ENCODE peak calls at places on chromosomes 3 and 15, in five cellular contexts. One of them, this sample, is unnamed.
A peak's percentile ranks its signal among the peaks of the same experiment; 100 is the strongest.

GRCh38 chr3:21902956-21903355 is 151.9 kb upstream of the ZNF385D start:
- DNase-seq in endothelial cell: no peak
- DNase-seq in HL-60: no peak
- DNase-seq in omental fat pad: no peak
- DNase-seq in AG10803: no peak
- DNase-seq in this sample: no peak

GRCh38 chr3:45035441-45036301 is 9.6 kb downstream of the CLEC3B start:
- DNase-seq in endothelial cell: peak; percentile 26
- DNase-seq in HL-60: no peak
- DNase-seq in omental fat pad: no peak
- DNase-seq in AG10803: no peak
- DNase-seq in this sample: peak; percentile 38

GRCh38 chr3:129908417-129908816 is 14.9 kb upstream of the TMCC1 start:
- DNase-seq in endothelial cell: no peak
- DNase-seq in HL-60: no peak
- DNase-seq in omental fat pad: no peak
- DNase-seq in AG10803: no peak
- DNase-seq in this sample: no peak

GRCh38 chr3:52819936-52820335 is 10.5 kb downstream of the ITIH4 start:
- DNase-seq in endothelial cell: no peak
- DNase-seq in HL-60: no peak
- DNase-seq in omental fat pad: no peak
- DNase-seq in AG10803: no peak
- DNase-seq in this sample: no peak

GRCh38 chr3:100600181-100601042 is 9.0 kb upstream of the ADGRG7 start:
- DNase-seq in endothelial cell: no peak
- DNase-seq in HL-60: peak; percentile 42
- DNase-seq in omental fat pad: no peak
- DNase-seq in AG10803: no peak
- DNase-seq in this sample: no peak

GRCh38 chr3:25429441-25429907 is 1.4 kb downstream of the RARB start:
- DNase-seq in endothelial cell: no peak
- DNase-seq in HL-60: no peak
- DNase-seq in omental fat pad: no peak
- DNase-seq in AG10803: no peak
- DNase-seq in this sample: peak; percentile 16

GRCh38 chr15:78322243-78322642 is 17.9 kb upstream of the CRABP1 start:
- DNase-seq in endothelial cell: peak; percentile 31
- DNase-seq in HL-60: no peak
- DNase-seq in omental fat pad: no peak
- DNase-seq in AG10803: peak; percentile 58
- DNase-seq in this sample: no peak

GRCh38 chr15:89429023-89429422 is 67.4 kb downstream of the RHCG start:
- DNase-seq in endothelial cell: no peak
- DNase-seq in HL-60: peak; percentile 41
- DNase-seq in omental fat pad: no peak
- DNase-seq in AG10803: no peak
- DNase-seq in this sample: no peak

GRCh38 chr15:89112341-89112971 is 24.2 kb downstream of the ABHD2 start:
- DNase-seq in endothelial cell: no peak
- DNase-seq in HL-60: no peak
- DNase-seq in omental fat pad: no peak
- DNase-seq in AG10803: peak; percentile 25
- DNase-seq in this sample: peak; percentile 62

GRCh38 chr15:28920781-28921331 is 35.1 kb downstream of the APBA2 start:
- DNase-seq in endothelial cell: no peak
- DNase-seq in HL-60: no peak
- DNase-seq in omental fat pad: no peak
- DNase-seq in AG10803: no peak
- DNase-seq in this sample: no peak

GRCh38 chr3:140014831-140015495 is 80.0 kb downstream of the CLSTN2 start:
- DNase-seq in endothelial cell: no peak
- DNase-seq in HL-60: no peak
- DNase-seq in omental fat pad: no peak
- DNase-seq in AG10803: no peak
- DNase-seq in this sample: no peak

GRCh38 chr3:197003461-197004385 is 25.9 kb downstream of the MELTF start:
- DNase-seq in endothelial cell: no peak
- DNase-seq in HL-60: no peak
- DNase-seq in omental fat pad: no peak
- DNase-seq in AG10803: no peak
- DNase-seq in this sample: peak; percentile 13

GRCh38 chr3:71536376-71536965 is 47.1 kb downstream of the FOXP1 start:
- DNase-seq in endothelial cell: no peak
- DNase-seq in HL-60: no peak
- DNase-seq in omental fat pad: no peak
- DNase-seq in AG10803: peak; percentile 85
- DNase-seq in this sample: peak; percentile 92

GRCh38 chr15:68278345-68279217 is 1.0 kb downstream of the FEM1B start:
- DNase-seq in endothelial cell: no peak
- DNase-seq in HL-60: no peak
- DNase-seq in omental fat pad: no peak
- DNase-seq in AG10803: no peak
- DNase-seq in this sample: peak; percentile 47

GRCh38 chr3:40615110-40615915 is 90.6 kb downstream of the ZNF621 start:
- DNase-seq in endothelial cell: peak; percentile 13
- DNase-seq in HL-60: no peak
- DNase-seq in omental fat pad: no peak
- DNase-seq in AG10803: no peak
- DNase-seq in this sample: no peak

GRCh38 chr3:51441282-51442030 is 50.4 kb downstream of the RBM15B start:
- DNase-seq in endothelial cell: no peak
- DNase-seq in HL-60: no peak
- DNase-seq in omental fat pad: no peak
- DNase-seq in AG10803: no peak
- DNase-seq in this sample: no peak

GRCh38 chr3:194404365-194405140 is 5.5 kb upstream of the GP5 start:
- DNase-seq in endothelial cell: peak; percentile 35
- DNase-seq in HL-60: peak; percentile 28
- DNase-seq in omental fat pad: no peak
- DNase-seq in AG10803: peak; percentile 67
- DNase-seq in this sample: peak; percentile 76

GRCh38 chr3:106092792-106093191 is 224.0 kb upstream of the CBLB start:
- DNase-seq in endothelial cell: no peak
- DNase-seq in HL-60: no peak
- DNase-seq in omental fat pad: no peak
- DNase-seq in AG10803: no peak
- DNase-seq in this sample: no peak

GRCh38 chr3:88947013-88947412 is 160.4 kb upstream of the EPHA3 start:
- DNase-seq in endothelial cell: no peak
- DNase-seq in HL-60: no peak
- DNase-seq in omental fat pad: no peak
- DNase-seq in AG10803: no peak
- DNase-seq in this sample: no peak

GRCh38 chr3:70531838-70532489 is 219.5 kb upstream of the MDFIC2 start:
- DNase-seq in endothelial cell: no peak
- DNase-seq in HL-60: no peak
- DNase-seq in omental fat pad: no peak
- DNase-seq in AG10803: no peak
- DNase-seq in this sample: no peak

GRCh38 chr3:188046561-188047213 is 107.3 kb upstream of the LPP start:
- DNase-seq in endothelial cell: no peak
- DNase-seq in HL-60: no peak
- DNase-seq in omental fat pad: no peak
- DNase-seq in AG10803: peak; percentile 36
- DNase-seq in this sample: peak; percentile 57

GRCh38 chr3:37861540-37862051 is at the start of gene CTDSPL:
- DNase-seq in endothelial cell: peak; percentile 28
- DNase-seq in HL-60: no peak
- DNase-seq in omental fat pad: no peak
- DNase-seq in AG10803: peak; percentile 53
- DNase-seq in this sample: peak; percentile 48

GRCh38 chr15:82647045-82647834 is at the start of gene CPEB1:
- DNase-seq in endothelial cell: peak; percentile 30
- DNase-seq in HL-60: no peak
- DNase-seq in omental fat pad: peak; percentile 28
- DNase-seq in AG10803: peak; percentile 35
- DNase-seq in this sample: peak; percentile 51

GRCh38 chr3:29374255-29374654 is 93.4 kb downstream of the RBMS3 start:
- DNase-seq in endothelial cell: no peak
- DNase-seq in HL-60: no peak
- DNase-seq in omental fat pad: no peak
- DNase-seq in AG10803: no peak
- DNase-seq in this sample: peak; percentile 38

GRCh38 chr3:40793739-40794138 is 269.0 kb downstream of the ZNF621 start:
- DNase-seq in endothelial cell: no peak
- DNase-seq in HL-60: no peak
- DNase-seq in omental fat pad: no peak
- DNase-seq in AG10803: no peak
- DNase-seq in this sample: no peak

GRCh38 chr15:73375755-73376305 is 7.1 kb upstream of the HCN4 start:
- DNase-seq in endothelial cell: no peak
- DNase-seq in HL-60: no peak
- DNase-seq in omental fat pad: no peak
- DNase-seq in AG10803: no peak
- DNase-seq in this sample: no peak

GRCh38 chr3:152209776-152210175 is 59.0 kb upstream of the MBNL1 start:
- DNase-seq in endothelial cell: no peak
- DNase-seq in HL-60: no peak
- DNase-seq in omental fat pad: no peak
- DNase-seq in AG10803: no peak
- DNase-seq in this sample: no peak

GRCh38 chr3:152211655-152212054 is 57.1 kb upstream of the MBNL1 start:
- DNase-seq in endothelial cell: no peak
- DNase-seq in HL-60: no peak
- DNase-seq in omental fat pad: no peak
- DNase-seq in AG10803: no peak
- DNase-seq in this sample: no peak

GRCh38 chr3:152210697-152211096 is 58.0 kb upstream of the MBNL1 start:
- DNase-seq in endothelial cell: no peak
- DNase-seq in HL-60: no peak
- DNase-seq in omental fat pad: no peak
- DNase-seq in AG10803: no peak
- DNase-seq in this sample: no peak

GRCh38 chr3:152213086-152213674 is 55.5 kb upstream of the MBNL1 start:
- DNase-seq in endothelial cell: no peak
- DNase-seq in HL-60: no peak
- DNase-seq in omental fat pad: no peak
- DNase-seq in AG10803: no peak
- DNase-seq in this sample: no peak

DNA sequence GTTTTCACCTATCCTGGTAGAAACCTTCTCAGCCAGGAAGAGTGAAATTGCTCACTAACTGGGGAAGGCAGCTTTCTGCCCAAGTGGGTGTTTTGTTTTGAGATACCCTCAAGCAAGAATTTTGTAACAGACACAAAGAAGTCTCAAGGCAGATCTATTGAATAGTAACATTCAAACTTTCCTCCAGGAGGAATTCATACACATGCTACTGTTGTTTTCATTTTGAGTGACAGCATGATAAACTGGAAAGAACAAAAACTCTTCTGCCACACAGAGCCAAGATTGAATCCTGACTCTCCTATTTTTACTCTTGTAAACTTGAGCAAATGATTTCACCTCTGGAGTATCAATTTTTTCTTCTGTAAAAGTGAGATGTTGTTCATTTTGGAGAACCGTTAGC is 54.8 kb upstream of the MBNL1 start:
- DNase-seq in endothelial cell: no peak
- DNase-seq in HL-60: no peak
- DNase-seq in omental fat pad: no peak
- DNase-seq in AG10803: no peak
- DNase-seq in this sample: no peak
- TF ChIP-seq CTCF in endothelial cell: no peak
- TF ChIP-seq CTCF in HL-60: no peak
- TF ChIP-seq CTCF in omental fat pad: no peak
- TF ChIP-seq CTCF in AG10803: no peak
- TF ChIP-seq CTCF in this sample: no peak

GRCh38 chr15:91946914-91947313 is 93.4 kb downstream of the SLCO3A1 start:
- DNase-seq in endothelial cell: peak; percentile 27
- DNase-seq in HL-60: no peak
- DNase-seq in omental fat pad: no peak
- DNase-seq in AG10803: no peak
- DNase-seq in this sample: no peak
- TF ChIP-seq CTCF in endothelial cell: no peak
- TF ChIP-seq CTCF in HL-60: no peak
- TF ChIP-seq CTCF in omental fat pad: no peak
- TF ChIP-seq CTCF in AG10803: no peak
- TF ChIP-seq CTCF in this sample: no peak

DNA sequence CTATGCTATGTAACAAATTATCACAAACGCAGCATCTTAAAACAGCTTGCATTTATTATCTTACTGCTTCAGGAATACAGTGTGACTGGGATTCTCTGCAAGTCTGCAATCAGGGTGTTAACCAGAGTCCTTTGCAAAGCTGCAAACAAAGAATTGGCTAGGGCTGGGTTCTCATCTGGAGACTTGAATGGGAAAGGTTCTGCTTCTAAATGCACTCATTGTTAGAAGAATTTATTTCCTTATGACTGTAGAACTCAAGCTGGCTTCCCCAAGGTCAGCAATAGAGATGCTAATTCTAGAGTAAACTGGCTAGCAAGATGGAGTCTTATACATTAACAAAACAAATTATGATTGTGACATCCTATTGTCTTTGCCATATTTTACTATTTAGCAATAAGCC is 673.7 kb downstream of the DIPK2A start:
- DNase-seq in endothelial cell: no peak
- DNase-seq in HL-60: no peak
- DNase-seq in omental fat pad: no peak
- DNase-seq in AG10803: no peak
- DNase-seq in this sample: no peak
- TF ChIP-seq CTCF in endothelial cell: no peak
- TF ChIP-seq CTCF in HL-60: no peak
- TF ChIP-seq CTCF in omental fat pad: no peak
- TF ChIP-seq CTCF in AG10803: no peak
- TF ChIP-seq CTCF in this sample: no peak

GRCh38 chr15:69462030-69462492 is 9.4 kb downstream of the RPLP1 start:
- DNase-seq in endothelial cell: no peak
- DNase-seq in HL-60: no peak
- DNase-seq in omental fat pad: no peak
- DNase-seq in AG10803: no peak
- DNase-seq in this sample: no peak

GRCh38 chr15:69457304-69458280 is 5.0 kb downstream of the RPLP1 start:
- DNase-seq in endothelial cell: no peak
- DNase-seq in HL-60: peak; percentile 53
- DNase-seq in omental fat pad: no peak
- DNase-seq in AG10803: no peak
- DNase-seq in this sample: no peak

GRCh38 chr15:69460481-69460880 is 7.9 kb downstream of the RPLP1 start:
- DNase-seq in endothelial cell: no peak
- DNase-seq in HL-60: no peak
- DNase-seq in omental fat pad: no peak
- DNase-seq in AG10803: no peak
- DNase-seq in this sample: no peak

GRCh38 chr15:69456208-69457166 is 3.9 kb downstream of the RPLP1 start:
- DNase-seq in endothelial cell: no peak
- DNase-seq in HL-60: no peak
- DNase-seq in omental fat pad: no peak
- DNase-seq in AG10803: no peak
- DNase-seq in this sample: no peak

DNA sequence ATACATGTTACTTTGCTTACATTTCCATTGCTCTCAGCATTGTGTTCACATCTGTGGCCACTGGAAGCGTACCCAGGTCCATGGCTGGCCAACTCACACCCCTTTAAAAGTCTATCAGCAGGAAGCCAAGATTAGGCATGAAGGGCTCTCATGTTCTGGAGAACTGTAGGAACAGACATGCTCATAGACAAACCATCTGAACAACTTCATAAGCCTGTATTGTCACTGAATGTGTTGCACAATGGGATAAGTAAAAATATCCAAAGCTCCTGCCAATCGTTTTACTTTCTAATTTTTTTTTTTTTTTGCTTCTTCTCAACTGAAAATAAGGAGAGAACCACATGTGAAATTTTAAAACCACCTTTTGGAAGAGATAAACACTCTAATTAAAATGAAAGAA is 6.4 kb downstream of the RPLP1 start:
- DNase-seq in endothelial cell: no peak
- DNase-seq in HL-60: no peak
- DNase-seq in omental fat pad: no peak
- DNase-seq in AG10803: peak; percentile 45
- DNase-seq in this sample: peak; percentile 37
- TF ChIP-seq CTCF in endothelial cell: no peak
- TF ChIP-seq CTCF in HL-60: no peak
- TF ChIP-seq CTCF in omental fat pad: no peak
- TF ChIP-seq CTCF in AG10803: no peak
- TF ChIP-seq CTCF in this sample: no peak

This sample was measured in fibroblast of the aortic adventitia.